ENCODE peak calls at places on chromosomes 12 and 14, in six cellular contexts. R is stimulated activated CD8-positive, alpha-beta memory T cell treated with anti-CD3 and anti-CD28 coated beads, Interleukin-4, amount 100 ng/mL, for 1 hour; X is Caki2; A is mesenchymal stem cell; Z is dermis blood vessel endothelial cell; D is AG04450. T is an unnamed sample.

GRCh38 chr14:88289214-88289613 is 33.9 kb downstream of the KCNK10 start:
- DNase-seq in R (no peak), X (no peak), A (no peak), Z (no peak), D (no peak), T (no peak)

GRCh38 chr12:75964150-75964549 is 67.4 kb downstream of the PHLDA1 start:
- DNase-seq in R (no peak), X (no peak), A (no peak), Z (no peak), D (no peak), T (no peak)

GRCh38 chr14:97287956-97288355 is 490.8 kb downstream of the VRK1 start:
- DNase-seq in R (no peak), X (no peak), A (no peak), Z (no peak), D (no peak), T (no peak)

GRCh38 chr12:119528241-119528640 is 65.3 kb upstream of the TMEM233 start:
- DNase-seq in R (no peak), X (peak), A (no peak), Z (peak), D (no peak), T (no peak)

GRCh38 chr14:52081964-52082363 is 13.1 kb upstream of the NID2 start:
- DNase-seq in R (no peak), X (no peak), A (no peak), Z (no peak), D (no peak), T (no peak)

GRCh38 chr12:99915251-99916082 is 69.3 kb downstream of the ANKS1B start:
- DNase-seq in R (no peak), X (peak), A (peak), Z (no peak), D (no peak), T (no peak)

GRCh38 chr14:60838601-60839000 is 104.0 kb downstream of the MNAT1 start:
- DNase-seq in R (no peak), X (no peak), A (no peak), Z (no peak), D (no peak), T (no peak)

GRCh38 chr12:52391618-52392002 is 6.2 kb upstream of the KRT84 start:
- DNase-seq in R (no peak), X (no peak), A (no peak), Z (peak), D (no peak), T (no peak)

GRCh38 chr14:75884198-75884611 is 97.6 kb downstream of the TGFB3 start:
- DNase-seq in R (no peak), X (no peak), A (peak), Z (peak), D (peak), T (no peak)

GRCh38 chr14:79597561-79597960 is 613.7 kb downstream of the DIO2 start:
- DNase-seq in R (no peak), X (no peak), A (peak), Z (no peak), D (no peak), T (no peak)

GRCh38 chr12:117646595-117646994 is 285.2 kb upstream of the NOS1 start:
- DNase-seq in R (no peak), X (no peak), A (no peak), Z (no peak), D (no peak), T (no peak)

GRCh38 chr12:49635036-49635435 is 11.7 kb downstream of the PRPF40B start:
- DNase-seq in R (no peak), X (no peak), A (no peak), Z (no peak), D (no peak), T (no peak)

GRCh38 chr12:58346032-58346632 is 404.8 kb downstream of the ATP23 start:
- DNase-seq in R (no peak), X (peak), A (peak), Z (peak), D (no peak), T (no peak)

GRCh38 chr14:78586681-78587080 is 416.5 kb downstream of the NRXN3 start:
- DNase-seq in R (no peak), X (no peak), A (no peak), Z (no peak), D (no peak), T (no peak)

GRCh38 chr14:59022144-59022543 is 166.3 kb upstream of the DAAM1 start:
- DNase-seq in R (no peak), X (no peak), A (no peak), Z (peak), D (no peak), T (no peak)

GRCh38 chr12:116171549-116171948 is 105.9 kb downstream of the MED13L start:
- DNase-seq in R (no peak), X (no peak), A (peak), Z (peak), D (no peak), T (no peak)

GRCh38 chr14:33486499-33486898 is 464.4 kb downstream of the EGLN3 start:
- DNase-seq in R (no peak), X (no peak), A (no peak), Z (no peak), D (no peak), T (no peak)

GRCh38 chr14:50560929-50561280 is 960 bp downstream of the ATL1 start:
- DNase-seq in R (peak), X (no peak), A (peak), Z (peak), D (peak), T (no peak)

GRCh38 chr14:103679351-103679750 is 35.9 kb downstream of the XRCC3 start:
- DNase-seq in R (no peak), X (no peak), A (peak), Z (peak), D (no peak), T (no peak)

GRCh38 chr12:4449862-4450222 is 4.2 kb upstream of the FGF6 start:
- DNase-seq in R (no peak), X (no peak), A (no peak), Z (no peak), D (no peak), T (no peak)

GRCh38 chr14:60106341-60106740 is 14.6 kb downstream of the PCNX4 start:
- DNase-seq in R (no peak), X (no peak), A (peak), Z (no peak), D (no peak), T (no peak)

GRCh38 chr12:4274960-4275868 is 1.7 kb downstream of the CCND2 start:
- DNase-seq in R (no peak), X (no peak), A (peak), Z (peak), D (no peak), T (no peak)

GRCh38 chr12:90199008-90199407 is 490.4 kb upstream of the ATP2B1 start:
- DNase-seq in R (no peak), X (no peak), A (no peak), Z (peak), D (no peak), T (no peak)

GRCh38 chr12:91127751-91128150 is 16.5 kb upstream of the LUM start:
- DNase-seq in R (no peak), X (peak), A (peak), Z (no peak), D (no peak), T (no peak)

GRCh38 chr12:24537241-24537860 is 411.6 kb downstream of the BCAT1 start:
- DNase-seq in R (no peak), X (no peak), A (peak), Z (no peak), D (no peak), T (no peak)

T was measured in cortex of kidney.